ENCODE peak calls at places on chromosome 4, in eight cellular contexts. P is A673; B is choroid plexus epithelial cell; K is iPS-NIHi11; Q is pons; I is stimulated activated CD4-positive, alpha-beta T cell treated with anti-CD3 and anti-CD28 coated beads, Interleukin-15, amount 100 ng/mL, for 1 hour; H is GM06990; X is SK-N-SH. R is an unnamed sample.

GRCh38 chr4:109721033-109721432 is 8.8 kb downstream of the PLA2G12A start:
- DNase-seq in K (no peak), Q (no peak), X (no peak), I (no peak), H (no peak), B (peak; percentile 34), P (no peak), R (no peak)

GRCh38 chr4:89222171-89222570 is 85.4 kb downstream of the GPRIN3 start:
- DNase-seq in P (no peak), H (peak; percentile 12), I (no peak), X (no peak), Q (no peak), K (no peak), B (no peak), R (no peak)

GRCh38 chr4:170247585-170247984 is 157.8 kb upstream of the AADAT start:
- DNase-seq in P (no peak), K (no peak), H (no peak), Q (no peak), X (no peak), I (no peak), B (peak; percentile 10), R (no peak)

GRCh38 chr4:53309321-53310020 is 56.4 kb downstream of the SCFD2 start:
- DNase-seq in H (no peak), P (peak; percentile 1), B (no peak), Q (no peak), I (no peak), X (no peak), K (no peak), R (no peak)

GRCh38 chr4:10879411-10880110 is 195.0 kb upstream of the CLNK start:
- DNase-seq in Q (no peak), B (peak; percentile 9), P (no peak), I (no peak), X (no peak), H (no peak), K (no peak), R (no peak)

GRCh38 chr4:80412322-80412721 is 76.8 kb downstream of the CFAP299 start:
- DNase-seq in H (no peak), I (no peak), X (no peak), B (no peak), P (no peak), Q (no peak), K (no peak), R (no peak)

GRCh38 chr4:128571747-128572146 is 237.8 kb upstream of the JADE1 start:
- DNase-seq in H (no peak), X (no peak), P (no peak), K (no peak), Q (no peak), I (no peak), B (peak; percentile 97), R (no peak)

GRCh38 chr4:124484008-124484407 is 228.5 kb downstream of the ANKRD50 start:
- DNase-seq in P (no peak), Q (no peak), B (no peak), K (no peak), H (no peak), X (no peak), I (no peak), R (no peak)

GRCh38 chr4:146072381-146072780 is 103.1 kb upstream of the LSM6 start:
- DNase-seq in B (no peak), X (no peak), H (no peak), P (no peak), I (no peak), Q (no peak), K (no peak), R (no peak)

GRCh38 chr4:55169352-55169959 is 44.1 kb upstream of the KDR start:
- DNase-seq in K (no peak), H (no peak), I (no peak), P (peak; percentile 41), B (peak; percentile 39), Q (no peak), X (no peak), R (no peak)

GRCh38 chr4:16239086-16239485 is 12.8 kb upstream of the TAPT1 start:
- DNase-seq in I (no peak), X (no peak), K (no peak), P (no peak), H (no peak), Q (no peak), B (no peak), R (no peak)

GRCh38 chr4:129355529-129355928 is 259.6 kb downstream of the C4orf33 start:
- DNase-seq in H (no peak), Q (peak; percentile 25), K (peak; percentile 8), I (no peak), X (no peak), B (peak; percentile 68), P (no peak), R (no peak)

GRCh38 chr4:36351082-36351666 is 69.8 kb downstream of the DTHD1 start:
- DNase-seq in I (peak; percentile 57), X (peak; percentile 18), H (no peak), B (peak; percentile 53), K (peak; percentile 40), P (peak; percentile 61), Q (peak; percentile 95), R (peak; percentile 47)

GRCh38 chr4:120963449-120963848 is 40.9 kb upstream of the PRDM5 start:
- DNase-seq in K (no peak), B (no peak), P (no peak), H (no peak), X (no peak), I (no peak), Q (no peak), R (no peak)

GRCh38 chr4:52780627-52781354 is 29.6 kb upstream of the ERVMER34-1 start:
- DNase-seq in I (no peak), B (no peak), X (peak; percentile 19), H (no peak), P (peak; percentile 26), Q (no peak), K (peak; percentile 23), R (no peak)

GRCh38 chr4:125464146-125464545 is 149.4 kb downstream of the FAT4 start:
- DNase-seq in K (no peak), H (no peak), X (no peak), Q (no peak), P (no peak), I (no peak), B (no peak), R (no peak)